ENCODE peak calls at places on chromosomes 5 and 9, in five cellular contexts. H, S, D, N and T are unnamed samples.

GRCh38 chr9:16345902-16346301 is 524.6 kb downstream of the BNC2 start:
- DNase-seq in H (no peak), D (no peak), N (no peak), S (no peak), T (no peak)

GRCh38 chr5:147223951-147224791 is 10.7 kb upstream of the STK32A start:
- DNase-seq in H (peak; percentile 19), N (no peak), D (peak; percentile 21), S (peak; percentile 53), T (peak; percentile 71)

GRCh38 chr5:132103380-132103951 is 29.9 kb downstream of the CSF2 start:
- DNase-seq in D (peak; percentile 97), N (peak; percentile 70), S (peak; percentile 91), H (peak; percentile 88), T (peak; percentile 83)

GRCh38 chr5:56802235-56802634 is 13.1 kb upstream of the MAP3K1 start:
- DNase-seq in D (no peak), S (no peak), H (no peak), N (no peak), T (peak; percentile 12)

GRCh38 chr9:14286121-14286520 is 27.8 kb downstream of the NFIB start:
- DNase-seq in N (no peak), S (no peak), D (no peak), H (no peak), T (no peak)

GRCh38 chr9:755454-756381 is 85.8 kb upstream of the DMRT1 start:
- DNase-seq in H (peak; percentile 77), D (peak; percentile 92), S (peak; percentile 98), N (no peak), T (peak; percentile 98)

GRCh38 chr5:109413463-109413862 is 3.7 kb upstream of the PJA2 start:
- DNase-seq in S (peak; percentile 76), H (no peak), N (no peak), D (peak; percentile 67), T (peak; percentile 76)

GRCh38 chr5:123665822-123666371 is 153.9 kb downstream of the CSNK1G3 start:
- DNase-seq in H (no peak), N (no peak), D (no peak), S (no peak), T (no peak)

GRCh38 chr5:78076351-78076750 is 218.1 kb downstream of the AP3B1 start:
- DNase-seq in D (no peak), H (no peak), N (no peak), S (no peak), T (no peak)

GRCh38 chr5:6732634-6733410 is 19.6 kb downstream of the TENT4A start:
- DNase-seq in S (peak; percentile 80), H (peak; percentile 37), D (peak; percentile 83), N (no peak), T (peak; percentile 65)

GRCh38 chr5:119435436-119436132 is 16.7 kb upstream of the HSD17B4 start:
- DNase-seq in D (peak; percentile 75), N (peak; percentile 76), S (peak; percentile 14), H (no peak), T (no peak)

GRCh38 chr5:177194278-177194677 is 60.7 kb downstream of the NSD1 start:
- DNase-seq in H (peak; percentile 94), N (no peak), D (peak; percentile 94), S (peak; percentile 97), T (peak; percentile 90)

GRCh38 chr9:6842584-6842947 is 84.8 kb downstream of the KDM4C start:
- DNase-seq in H (peak; percentile 24), S (peak; percentile 60), D (peak; percentile 75), N (no peak), T (peak; percentile 42)

GRCh38 chr9:27861887-27862286 is 288.6 kb upstream of the C9orf72 start:
- DNase-seq in H (no peak), D (no peak), S (peak; percentile 79), N (no peak), T (peak; percentile 62)

GRCh38 chr9:134962998-134963364 is 45.3 kb upstream of the FCN1 start:
- DNase-seq in D (no peak), N (peak; percentile 10), H (no peak), S (no peak), T (no peak)

GRCh38 chr5:652773-653350 is 40.3 kb downstream of the TPPP start:
- DNase-seq in S (no peak), N (no peak), D (no peak), H (no peak), T (no peak)

GRCh38 chr9:120383999-120384924 is 195.7 kb downstream of the CDK5RAP2 start:
- DNase-seq in N (no peak), H (no peak), D (peak; percentile 90), S (peak; percentile 76), T (peak; percentile 81)

GRCh38 chr5:107672212-107673105 is 1.7 kb upstream of the EFNA5 start:
- DNase-seq in N (peak; percentile 32), S (peak; percentile 97), H (peak; percentile 77), D (peak; percentile 96), T (peak; percentile 92)

GRCh38 chr5:2549902-2550301 is 201.6 kb downstream of the IRX2 start:
- DNase-seq in N (no peak), S (no peak), H (no peak), D (no peak), T (no peak)

GRCh38 chr5:62268239-62268638 is 37.8 kb upstream of the KIF2A start:
- DNase-seq in H (no peak), D (no peak), N (no peak), S (no peak), T (peak; percentile 30)

GRCh38 chr5:22560115-22560514 is 293.0 kb downstream of the CDH12 start:
- DNase-seq in H (peak; percentile 15), D (peak; percentile 5), N (no peak), S (no peak), T (no peak)

GRCh38 chr5:135379052-135379654 is 19.9 kb downstream of the MACROH2A1 start:
- DNase-seq in D (peak; percentile 66), N (no peak), S (no peak), H (no peak), T (peak; percentile 88)